ENCODE peak calls at places on chromosomes 5 and 9, in seven cellular contexts. R is HepG2, N is H1, D is HCT116, T is K562, H is GM12878, B is SK-N-SH. K is an unnamed sample.

GRCh38 chr5:38554860-38555259 is 1.6 kb downstream of the LIFR start:
- DNase-seq in H (no peak), D (no peak), T (no peak), B (no peak), N (no peak), R (no peak), K (no peak)

GRCh38 chr5:73450672-73451217 is 2.2 kb upstream of the FOXD1 start:
- DNase-seq in D (no peak), T (peak; percentile 18), B (no peak), N (no peak), R (no peak), H (no peak), K (no peak)

GRCh38 chr5:39447968-39448367 is 23.2 kb upstream of the DAB2 start:
- DNase-seq in H (no peak), N (no peak), D (no peak), T (no peak), B (no peak), R (peak; percentile 41), K (no peak)

GRCh38 chr5:103394676-103395075 is 136.1 kb downstream of the MACIR start:
- DNase-seq in B (no peak), R (no peak), T (no peak), H (no peak), N (no peak), D (no peak), K (no peak)

GRCh38 chr9:5851445-5851844 is 18.5 kb upstream of the ERMP1 start:
- DNase-seq in D (no peak), N (no peak), H (peak; percentile 90), B (no peak), R (no peak), T (peak; percentile 66), K (no peak)

GRCh38 chr9:97511762-97512429 is 10.4 kb downstream of the TMOD1 start:
- DNase-seq in N (no peak), B (no peak), H (no peak), R (no peak), T (no peak), D (no peak), K (no peak)

GRCh38 chr9:97315550-97315949 is 8.1 kb downstream of the CCDC180 start:
- DNase-seq in N (no peak), R (no peak), H (no peak), T (peak; percentile 37), B (no peak), D (no peak), K (no peak)

GRCh38 chr9:71819115-71819739 is 50.9 kb upstream of the CEMIP2 start:
- DNase-seq in N (no peak), D (peak; percentile 10), R (peak; percentile 16), T (peak; percentile 45), H (no peak), B (peak; percentile 13), K (no peak)

GRCh38 chr5:65209341-65209740 is 272.4 kb downstream of the ADAMTS6 start:
- DNase-seq in B (no peak), D (no peak), R (no peak), T (no peak), N (no peak), H (no peak), K (peak; percentile 51)

GRCh38 chr9:93464876-93465275 is 11.5 kb upstream of the FAM120AOS start:
- DNase-seq in R (no peak), B (no peak), N (no peak), H (no peak), T (peak; percentile 16), D (no peak), K (no peak)

DNA sequence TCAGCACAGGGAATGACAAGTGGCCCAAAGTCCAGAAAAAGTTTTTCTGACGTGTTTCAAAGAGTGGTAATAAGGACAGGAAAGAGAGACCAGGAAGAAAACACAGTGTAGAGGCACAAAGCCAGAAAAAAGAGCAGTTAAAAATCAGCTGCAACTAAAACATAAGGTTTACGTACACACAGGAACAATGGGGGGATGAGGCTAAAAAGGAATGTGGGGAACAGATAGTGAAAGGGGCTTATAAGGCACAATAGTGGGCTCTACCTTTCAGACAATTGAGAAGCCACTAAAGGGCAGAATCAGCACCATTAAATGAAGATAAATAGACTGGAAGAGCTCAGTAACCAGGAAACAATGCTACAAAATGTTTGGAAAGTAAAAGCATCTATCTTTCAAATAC is 5.5 kb downstream of the ELP1 start:
- DNase-seq in R (no peak), D (no peak), N (no peak), T (no peak), H (no peak), B (no peak), K (no peak)
- H3K27ac ChIP-seq in R (no peak overlapping the region), D (no peak overlapping the region), N (no peak overlapping the region), T (no peak overlapping the region), H (no peak overlapping the region), B (no peak overlapping the region), K (no peak overlapping the region)

GRCh38 chr5:142642427-142642826 is 43.5 kb downstream of the FGF1 start:
- DNase-seq in H (no peak), D (no peak), R (no peak), T (no peak), B (no peak), N (no peak), K (no peak)

GRCh38 chr5:142641681-142642080 is 44.2 kb downstream of the FGF1 start:
- DNase-seq in H (no peak), D (no peak), N (no peak), B (no peak), T (no peak), R (no peak), K (no peak)

GRCh38 chr5:142645456-142645855 is 40.4 kb downstream of the FGF1 start:
- DNase-seq in R (no peak), T (no peak), D (no peak), H (no peak), B (no peak), N (no peak), K (no peak)

GRCh38 chr5:142644127-142644526 is 41.8 kb downstream of the FGF1 start:
- DNase-seq in H (no peak), B (no peak), N (no peak), D (no peak), R (no peak), T (no peak), K (no peak)

GRCh38 chr5:142644640-142645361 is 41.1 kb downstream of the FGF1 start:
- DNase-seq in T (no peak), D (peak; percentile 96), N (no peak), R (no peak), H (no peak), B (no peak), K (peak; percentile 79)
- H3K4me3 ChIP-seq in T (no peak overlapping the region), D (peak overlapping the region; percentile 12), N (no peak overlapping the region), R (no peak overlapping the region), H (no peak overlapping the region), B (peak overlapping the region; percentile 12), K (no peak overlapping the region)

GRCh38 chr9:27791311-27791710 is 218.0 kb upstream of the C9orf72 start:
- DNase-seq in H (no peak), B (no peak), R (no peak), T (no peak), D (no peak), N (no peak), K (no peak)
- TF ChIP-seq SIN3A in H (no peak), B (no peak), R (no peak), T (no peak), D (no peak), N (no peak), K (no peak)

GRCh38 chr9:68705636-68706578 is 867 bp downstream of the PIP5K1B start:
- DNase-seq in N (no peak), D (no peak), H (no peak), T (peak; percentile 56), R (peak; percentile 46), B (peak; percentile 31), K (no peak)

GRCh38 chr9:68704804-68705635 is at the start of gene PIP5K1B:
- DNase-seq in N (no peak), D (no peak), H (no peak), B (peak; percentile 47), R (peak; percentile 70), T (peak; percentile 84), K (no peak)

GRCh38 chr9:68708513-68708912 is 3.5 kb downstream of the PIP5K1B start:
- DNase-seq in T (no peak), H (no peak), D (no peak), R (no peak), N (no peak), B (no peak), K (no peak)

GRCh38 chr9:68708089-68708488 is 3.0 kb downstream of the PIP5K1B start:
- DNase-seq in T (no peak), D (no peak), B (no peak), N (no peak), R (no peak), H (no peak), K (no peak)

GRCh38 chr9:68706579-68707201 is 1.6 kb downstream of the PIP5K1B start:
- DNase-seq in R (no peak), H (peak; percentile 63), N (no peak), D (no peak), T (no peak), B (no peak), K (no peak)
- H3K27ac ChIP-seq in R (peak overlapping the region; percentile 68), H (peak overlapping the region; percentile 72), N (no peak overlapping the region), D (no peak overlapping the region), T (no peak overlapping the region), B (no peak overlapping the region), K (no peak overlapping the region)

GRCh38 chr9:73039916-73040263 is 87.0 kb upstream of the ALDH1A1 start:
- DNase-seq in H (no peak), T (no peak), D (no peak), R (no peak), B (no peak), N (no peak), K (no peak)
- H3K4me3 ChIP-seq in H (no peak overlapping the region), T (no peak overlapping the region), D (no peak overlapping the region), R (no peak overlapping the region), B (no peak overlapping the region), N (no peak overlapping the region), K (no peak overlapping the region)

DNA sequence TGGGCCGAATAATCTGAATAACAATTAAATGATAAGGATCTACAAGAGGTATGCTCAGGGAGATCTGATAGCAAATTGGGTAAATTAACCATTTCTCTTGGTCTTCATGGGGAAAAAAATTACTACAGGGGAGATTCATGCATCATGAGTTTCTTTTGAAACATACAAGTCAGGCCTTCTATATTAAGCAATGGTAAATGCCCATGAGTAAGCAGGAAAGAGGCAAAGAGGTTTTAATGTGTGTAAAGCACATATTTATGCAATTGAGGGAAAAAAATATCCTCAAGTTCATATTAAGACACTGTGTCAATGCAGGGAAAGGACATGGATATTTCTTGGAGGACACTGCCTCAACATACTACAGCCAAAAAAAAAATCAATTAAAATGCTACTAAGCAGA is 73.4 kb upstream of the NR4A3 start:
- DNase-seq in R (no peak), H (no peak), N (no peak), T (no peak), B (no peak), D (no peak), K (no peak)
- TF ChIP-seq SIN3A in R (no peak), H (no peak), N (no peak), T (no peak), B (no peak), D (no peak), K (no peak)

GRCh38 chr5:169950333-169950732 is 30.0 kb downstream of the INSYN2B start:
- DNase-seq in B (no peak), H (no peak), N (no peak), T (no peak), R (no peak), D (no peak), K (no peak)
- H3K27ac ChIP-seq in B (no peak overlapping the region), H (no peak overlapping the region), N (no peak overlapping the region), T (no peak overlapping the region), R (no peak overlapping the region), D (no peak overlapping the region), K (no peak overlapping the region)

K was measured in Panc1.